ENCODE peak calls at places on chromosomes 12 and 14, in four cellular contexts. S, E, A and Z are unnamed samples.

GRCh38 chr12:92745874-92746553 is 43.2 kb downstream of the PLEKHG7 start:
- DNase-seq in E (peak; percentile 82), A (peak; percentile 94), S (peak; percentile 98), Z (peak; percentile 92)

GRCh38 chr12:123634142-123634561 is 523 bp downstream of the GTF2H3 start:
- DNase-seq in S (no peak), A (no peak), E (no peak), Z (no peak)

GRCh38 chr14:53278602-53279506 is 125.7 kb upstream of the DDHD1 start:
- DNase-seq in E (no peak), S (peak; percentile 31), A (peak; percentile 65), Z (peak; percentile 19)

GRCh38 chr12:12992418-12993175 is 7.5 kb downstream of the HEBP1 start:
- DNase-seq in S (peak; percentile 98), E (no peak), A (peak; percentile 78), Z (no peak)

GRCh38 chr12:124440841-124441381 is 126.5 kb downstream of the NCOR2 start:
- DNase-seq in S (no peak), E (no peak), A (no peak), Z (no peak)

GRCh38 chr12:29317556-29318363 is 63.2 kb downstream of the ERGIC2 start:
- DNase-seq in E (peak; percentile 58), A (peak; percentile 50), S (peak; percentile 63), Z (peak; percentile 36)

GRCh38 chr12:72236071-72236705 is 36.0 kb upstream of the TRHDE start:
- DNase-seq in A (no peak), E (no peak), S (peak; percentile 57), Z (no peak)

GRCh38 chr12:52837341-52837741 is 3.2 kb upstream of the KRT79 start:
- DNase-seq in E (no peak), S (peak; percentile 49), A (peak; percentile 92), Z (peak; percentile 70)

GRCh38 chr12:64673490-64674169 is 63.3 kb downstream of the RASSF3 start:
- DNase-seq in A (no peak), E (no peak), S (peak; percentile 53), Z (no peak)

GRCh38 chr14:88542857-88543795 is 11.7 kb downstream of the PTPN21 start:
- DNase-seq in S (no peak), A (no peak), E (no peak), Z (no peak)

GRCh38 chr14:30960216-30960615 is 65.2 kb upstream of the AP4S1 start:
- DNase-seq in S (peak; percentile 5), E (no peak), A (no peak), Z (no peak)

GRCh38 chr12:131407221-131408035 is 303.5 kb upstream of the SFSWAP start:
- DNase-seq in S (no peak), E (no peak), A (no peak), Z (no peak)

GRCh38 chr14:50675597-50675996 is 7.5 kb upstream of the SAV1 start:
- DNase-seq in E (no peak), A (no peak), S (no peak), Z (peak; percentile 62)

GRCh38 chr12:75852143-75852542 is 179.4 kb downstream of the PHLDA1 start:
- DNase-seq in S (no peak), E (no peak), A (no peak), Z (peak; percentile 49)

GRCh38 chr14:39181693-39182047 is 6.6 kb downstream of the PNN start:
- DNase-seq in A (no peak), S (no peak), E (no peak), Z (no peak)

GRCh38 chr14:87810711-87811110 is 182.3 kb downstream of the GALC start:
- DNase-seq in E (no peak), A (no peak), S (no peak), Z (no peak)

GRCh38 chr12:41032386-41032785 is 155.7 kb upstream of the PDZRN4 start:
- DNase-seq in A (no peak), S (no peak), E (no peak), Z (no peak)

GRCh38 chr12:11601647-11602046 is 47.8 kb upstream of the ETV6 start:
- DNase-seq in E (no peak), S (no peak), A (no peak), Z (no peak)

GRCh38 chr14:104075530-104076151 is 9.9 kb upstream of the ASPG start:
- DNase-seq in E (no peak), S (peak; percentile 22), A (no peak), Z (no peak)

GRCh38 chr14:61706096-61706690 is 10.9 kb downstream of the HIF1A start:
- DNase-seq in E (no peak), A (no peak), S (no peak), Z (no peak)

GRCh38 chr14:47039336-47039735 is 387.8 kb upstream of the RPL10L start:
- DNase-seq in E (no peak), S (no peak), A (no peak), Z (no peak)

GRCh38 chr14:71060274-71060673 is 153.0 kb downstream of the PCNX1 start:
- DNase-seq in S (no peak), E (no peak), A (no peak), Z (no peak)

GRCh38 chr12:51722387-51722786 is 126.1 kb downstream of the FIGNL2 start:
- DNase-seq in E (no peak), A (no peak), S (no peak), Z (no peak)

GRCh38 chr14:105537580-105538474 is 11.4 kb downstream of the TMEM121 start:
- DNase-seq in S (no peak), A (peak; percentile 24), E (no peak), Z (peak; percentile 73)

GRCh38 chr14:77140343-77140936 is 1.2 kb downstream of the ZDHHC22 start:
- DNase-seq in S (no peak), A (no peak), E (no peak), Z (no peak)

GRCh38 chr12:116979109-116979508 is 68.4 kb downstream of the FBXW8 start:
- DNase-seq in S (no peak), E (no peak), A (no peak), Z (no peak)

GRCh38 chr12:14993537-14994266 is 20.9 kb downstream of the PDE6H start:
- DNase-seq in E (no peak), A (peak; percentile 80), S (peak; percentile 19), Z (no peak)

GRCh38 chr12:105083551-105084105 is 630 bp downstream of the ALDH1L2 start:
- DNase-seq in E (peak; percentile 33), A (peak; percentile 73), S (peak; percentile 81), Z (no peak)

GRCh38 chr14:86035882-86036281 is 505.9 kb downstream of the FLRT2 start:
- DNase-seq in E (no peak), S (peak; percentile 13), A (no peak), Z (no peak)

GRCh38 chr12:78406776-78407335 is 457.7 kb upstream of the SYT1 start:
- DNase-seq in E (no peak), A (peak; percentile 22), S (peak; percentile 44), Z (no peak)

GRCh38 chr14:21072781-21073339 is 2.8 kb downstream of the ARHGEF40 start:
- DNase-seq in E (no peak), A (no peak), S (no peak), Z (no peak)

GRCh38 chr14:20657216-20658211 is 16.0 kb upstream of the OR6S1 start:
- DNase-seq in A (peak; percentile 49), S (no peak), E (no peak), Z (peak; percentile 60)

GRCh38 chr12:15520844-15521243 is 198.5 kb downstream of the PTPRO start:
- DNase-seq in E (no peak), A (no peak), S (no peak), Z (no peak)

GRCh38 chr12:21334100-21334499 is 617 bp downstream of the SLCO1A2 start:
- DNase-seq in A (no peak), S (no peak), E (no peak), Z (no peak)
- H3K27ac ChIP-seq in A (no peak overlapping the region), S (no peak overlapping the region), E (no peak overlapping the region), Z (no peak overlapping the region)

DNA sequence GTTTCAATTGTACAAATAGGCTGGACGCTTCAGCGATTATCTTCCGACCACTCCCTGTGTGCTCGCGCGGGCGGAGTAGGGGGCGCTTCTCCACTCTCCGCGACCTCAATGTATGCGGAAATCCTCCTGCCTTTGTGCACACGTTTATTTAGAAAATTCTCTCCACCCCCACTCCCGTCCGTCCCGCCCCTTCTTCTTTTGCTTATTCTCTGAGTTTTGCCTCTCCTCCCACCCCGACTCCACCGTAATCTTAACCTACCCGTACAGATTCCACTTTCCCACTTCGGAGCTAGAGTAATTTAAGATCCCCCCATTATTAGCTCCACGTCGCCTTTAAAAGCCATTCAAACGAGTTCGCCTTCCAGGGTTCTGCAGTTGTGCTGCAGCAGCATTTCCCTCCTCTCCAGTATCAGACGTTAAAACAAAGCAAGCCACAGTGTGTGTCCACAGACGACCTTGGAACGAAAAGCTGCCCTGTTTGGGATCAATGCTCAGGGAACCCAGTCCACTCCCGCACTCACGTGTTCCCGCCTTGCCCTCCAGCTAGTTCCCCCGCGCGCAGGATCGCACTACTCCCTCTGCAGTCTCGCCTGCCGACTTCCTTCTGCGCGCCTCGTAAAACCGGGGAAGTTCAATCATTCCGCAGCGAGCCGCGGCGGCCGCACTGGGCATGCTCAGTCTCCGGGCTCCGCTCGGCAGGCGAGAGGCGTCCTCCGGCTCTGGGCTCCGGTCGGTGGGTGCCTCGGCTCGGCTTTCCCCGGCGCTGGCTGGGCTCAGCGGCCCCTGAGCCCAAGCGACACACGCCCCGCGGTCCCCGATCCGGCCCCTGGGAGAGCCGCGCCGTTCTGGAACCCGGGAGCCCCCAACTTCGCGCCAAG is at the start of gene ANO6:
- DNase-seq in A (peak; percentile 83), S (peak; percentile 88), E (peak; percentile 91), Z (peak; percentile 74)
- TF ChIP-seq CTCF in A (peak; percentile 49), S (peak; percentile 40), E (no peak), Z (peak; percentile 30)

GRCh38 chr12:88947486-88948043 is 367.3 kb upstream of the KITLG start:
- DNase-seq in S (no peak), A (no peak), E (no peak), Z (no peak)

GRCh38 chr12:88940854-88941253 is 360.6 kb upstream of the KITLG start:
- DNase-seq in S (no peak), A (no peak), E (no peak), Z (no peak)

GRCh38 chr12:88944403-88944802 is 364.1 kb upstream of the KITLG start:
- DNase-seq in A (peak; percentile 37), E (no peak), S (peak; percentile 28), Z (peak; percentile 46)

GRCh38 chr12:88946377-88946997 is 366.2 kb upstream of the KITLG start:
- DNase-seq in A (peak; percentile 41), E (peak; percentile 44), S (peak; percentile 85), Z (no peak)

DNA sequence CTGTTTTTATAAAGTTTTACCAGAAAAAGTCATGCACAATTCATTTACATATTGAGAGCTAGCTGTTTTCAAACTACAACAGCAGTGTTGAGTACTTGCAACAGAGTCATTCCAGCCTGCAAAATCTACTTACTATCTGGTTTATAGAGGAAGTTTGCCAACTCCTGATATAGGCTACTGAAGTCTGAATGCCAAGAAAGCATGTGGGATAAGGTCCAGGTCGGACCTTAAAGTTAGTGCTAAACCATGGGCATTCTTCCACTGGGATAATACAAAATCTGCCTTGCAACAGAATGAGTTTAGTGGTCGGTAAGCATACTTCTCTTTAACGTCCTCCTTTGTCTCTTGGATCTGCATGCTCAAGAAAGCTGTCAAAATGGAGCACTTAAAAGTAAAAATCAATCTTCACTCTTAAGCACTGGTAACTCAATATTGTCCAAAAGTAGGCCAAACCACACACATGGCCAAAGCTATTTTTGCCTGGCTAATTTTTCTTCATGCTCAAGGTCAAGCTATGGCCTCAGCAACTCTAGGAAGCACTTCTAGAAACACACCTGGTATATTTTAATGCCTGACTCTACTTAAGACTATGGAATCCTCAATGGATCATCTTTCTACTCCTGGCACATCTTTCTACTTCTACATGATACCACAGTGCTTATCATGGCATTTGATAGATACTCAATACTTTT is 364.9 kb upstream of the KITLG start:
- DNase-seq in E (no peak), A (no peak), S (peak; percentile 70), Z (no peak)
- H3K27ac ChIP-seq in E (no peak overlapping the region), A (no peak overlapping the region), S (no peak overlapping the region), Z (no peak overlapping the region)

GRCh38 chr12:87995581-87996178 is 33.5 kb downstream of the C12orf50 start:
- DNase-seq in E (peak; percentile 37), S (peak; percentile 82), A (peak; percentile 67), Z (peak; percentile 49)
- TF ChIP-seq CTCF in E (peak; percentile 64), S (peak; percentile 78), A (peak; percentile 84), Z (peak; percentile 80)

GRCh38 chr14:73942180-73942579 is 7.7 kb downstream of the FAM161B start:
- DNase-seq in S (no peak), A (no peak), E (no peak), Z (no peak)
- H3K27ac ChIP-seq in S (no peak overlapping the region), A (no peak overlapping the region), E (no peak overlapping the region), Z (peak overlapping the region; percentile 12)